ENCODE peak calls at places on chromosomes 13 and 19, in five cellular contexts. I, O, F, M and K are unnamed samples.
A peak's percentile ranks its signal among the peaks of the same experiment; 100 is the strongest.

GRCh38 chr13:90070362-90070761 is 1277.1 kb upstream of the MIR17HG start:
- DNase-seq in I (no peak), O (no peak), F (no peak), M (no peak), K (no peak)

GRCh38 chr13:30141773-30142501 is 165.4 kb downstream of the KATNAL1 start:
- DNase-seq in I (no peak), O (no peak), F (no peak), M (no peak), K (no peak)

GRCh38 chr13:75670496-75670895 is 34.4 kb downstream of the LMO7 start:
- DNase-seq in I (no peak), O (no peak), F (no peak), M (no peak), K (no peak)

GRCh38 chr13:26914148-26914547 is 153.6 kb upstream of the GPR12 start:
- DNase-seq in I (no peak), O (no peak), F (no peak), M (no peak), K (no peak)

GRCh38 chr13:74966814-74967213 is 515.2 kb downstream of the TBC1D4 start:
- DNase-seq in I (no peak), O (no peak), F (no peak), M (no peak), K (no peak)

GRCh38 chr13:35107535-35107934 is 165.5 kb downstream of the NBEA start:
- DNase-seq in I (no peak), O (no peak), F (no peak), M (no peak), K (no peak)

GRCh38 chr13:78228211-78228610 is 309.6 kb upstream of the EDNRB start:
- DNase-seq in I (no peak), O (no peak), F (no peak), M (no peak), K (no peak)

GRCh38 chr13:52711277-52711676 is 28.3 kb downstream of the CNMD start:
- DNase-seq in I (no peak), O (no peak), F (no peak), M (no peak), K (no peak)

GRCh38 chr13:101624210-101624922 is 171.9 kb downstream of the ITGBL1 start:
- DNase-seq in I (no peak), O (peak; percentile 92), F (no peak), M (no peak), K (peak; percentile 47)

GRCh38 chr19:46759817-46760333 is 13.6 kb upstream of the STRN4 start:
- DNase-seq in I (no peak), O (no peak), F (no peak), M (no peak), K (no peak)

GRCh38 chr13:21934309-21934708 is 263.4 kb downstream of the FGF9 start:
- DNase-seq in I (no peak), O (peak; percentile 91), F (no peak), M (no peak), K (peak; percentile 85)

GRCh38 chr19:49338691-49339363 is 3.6 kb downstream of the CD37 start:
- DNase-seq in I (peak; percentile 90), O (no peak), F (no peak), M (peak; percentile 85), K (no peak)

GRCh38 chr13:39484506-39485313 is 118.3 kb downstream of the LHFPL6 start:
- DNase-seq in I (no peak), O (no peak), F (no peak), M (no peak), K (no peak)

GRCh38 chr13:78326608-78327007 is 276.7 kb downstream of the POU4F1 start:
- DNase-seq in I (no peak), O (peak; percentile 21), F (no peak), M (no peak), K (no peak)

GRCh38 chr19:53195265-53195879 is 2.2 kb upstream of the ZNF665 start:
- DNase-seq in I (peak; percentile 90), O (peak; percentile 53), F (peak; percentile 71), M (peak; percentile 78), K (peak; percentile 34)

GRCh38 chr13:99916366-99917103 is 55.0 kb downstream of the ZIC5 start:
- DNase-seq in I (no peak), O (peak; percentile 88), F (no peak), M (no peak), K (peak; percentile 91)

GRCh38 chr13:74256969-74257368 is 122.8 kb upstream of the KLF12 start:
- DNase-seq in I (no peak), O (no peak), F (no peak), M (no peak), K (no peak)